ENCODE peak calls at places on chromosomes 7 and 10, in five cellular contexts. V, O, Z, Q and G are unnamed samples.

GRCh38 chr7:151265351-151265931 is 16.9 kb upstream of the SMARCD3 start:
- DNase-seq in V (no peak), O (no peak), Q (no peak), Z (no peak), G (no peak)

GRCh38 chr7:3560495-3560894 is 259.4 kb downstream of the SDK1 start:
- DNase-seq in O (no peak), Z (no peak), Q (no peak), V (no peak), G (no peak)

GRCh38 chr7:142642316-142642715 is 107.0 kb upstream of the PRSS1 start:
- DNase-seq in V (no peak), Z (no peak), O (no peak), Q (no peak), G (no peak)

GRCh38 chr10:131656009-131656408 is 244.8 kb upstream of the PPP2R2D start:
- DNase-seq in V (no peak), Z (no peak), O (no peak), Q (no peak), G (no peak)

GRCh38 chr7:146647444-146647843 is 530.8 kb downstream of the CNTNAP2 start:
- DNase-seq in V (no peak), Q (no peak), Z (no peak), O (no peak), G (no peak)

GRCh38 chr10:128843972-128844371 is 623.1 kb upstream of the MGMT start:
- DNase-seq in Z (no peak), O (no peak), V (no peak), Q (no peak), G (no peak)

GRCh38 chr10:84607523-84607922 is 279.1 kb downstream of the CCSER2 start:
- DNase-seq in V (no peak), Z (no peak), Q (no peak), O (no peak), G (no peak)

GRCh38 chr10:72375585-72375984 is 20.9 kb upstream of the DNAJB12 start:
- DNase-seq in O (peak), Z (peak), Q (no peak), V (no peak), G (peak)

GRCh38 chr7:23715099-23715498 is 5.1 kb downstream of the STK31 start:
- DNase-seq in Z (no peak), O (no peak), Q (no peak), V (no peak), G (no peak)

GRCh38 chr7:36677769-36678435 is 46.4 kb downstream of the AOAH start:
- DNase-seq in V (no peak), Z (no peak), O (no peak), Q (no peak), G (no peak)

GRCh38 chr10:131691481-131692090 is 209.2 kb upstream of the PPP2R2D start:
- DNase-seq in V (no peak), O (no peak), Q (no peak), Z (no peak), G (no peak)

GRCh38 chr10:29295813-29296212 is 6.9 kb downstream of the LYZL1 start:
- DNase-seq in Z (no peak), O (no peak), Q (no peak), V (no peak), G (no peak)

GRCh38 chr10:70693619-70694286 is 21.4 kb downstream of the ADAMTS14 start:
- DNase-seq in V (peak), O (no peak), Q (no peak), Z (peak), G (no peak)

GRCh38 chr10:46549171-46550075 is 7.0 kb downstream of the GPRIN2 start:
- DNase-seq in Q (no peak), Z (no peak), V (peak), O (no peak), G (no peak)

GRCh38 chr10:24642921-24643678 is 80.6 kb downstream of the ARHGAP21 start:
- DNase-seq in O (peak), Z (peak), V (peak), Q (peak), G (peak)

GRCh38 chr10:28768227-28768626 is 90.9 kb downstream of the BAMBI start:
- DNase-seq in Q (no peak), V (no peak), O (no peak), Z (no peak), G (no peak)

GRCh38 chr7:130009848-130010688 is 41.1 kb downstream of the ZC3HC1 start:
- DNase-seq in Q (peak), O (peak), Z (peak), V (peak), G (peak)

GRCh38 chr10:132551093-132551807 is 13.7 kb downstream of the INPP5A start:
- DNase-seq in Z (no peak), V (peak), Q (no peak), O (no peak), G (no peak)

GRCh38 chr7:41374150-41374848 is 328.6 kb downstream of the INHBA start:
- DNase-seq in O (no peak), V (no peak), Z (no peak), Q (no peak), G (no peak)

GRCh38 chr7:137544450-137545058 is 201.0 kb upstream of the PTN start:
- DNase-seq in Q (no peak), V (peak), Z (no peak), O (no peak), G (no peak)

GRCh38 chr10:116001976-116002375 is 271.0 kb downstream of the GFRA1 start:
- DNase-seq in V (no peak), Q (no peak), O (no peak), Z (no peak), G (no peak)

GRCh38 chr7:120444650-120445049 is 171.7 kb downstream of the KCND2 start:
- DNase-seq in Q (no peak), V (no peak), O (no peak), Z (no peak), G (no peak)

GRCh38 chr7:103573479-103574058 is 127.6 kb upstream of the SLC26A5 start:
- DNase-seq in Q (no peak), V (peak), Z (peak), O (peak), G (peak)

GRCh38 chr7:4277936-4278335 is 404.2 kb upstream of the FOXK1 start:
- DNase-seq in Q (no peak), V (no peak), Z (no peak), O (no peak), G (no peak)

GRCh38 chr10:102313221-102313896 is 68.0 kb downstream of the GBF1 start:
- DNase-seq in V (no peak), O (no peak), Z (no peak), Q (no peak), G (no peak)

GRCh38 chr10:132743925-132744490 is 41.9 kb downstream of the NKX6-2 start:
- DNase-seq in O (no peak), Q (no peak), V (no peak), Z (no peak), G (no peak)

GRCh38 chr7:16293669-16294425 is 127.5 kb downstream of the CRPPA start:
- DNase-seq in Q (no peak), V (no peak), Z (no peak), O (no peak), G (no peak)

GRCh38 chr7:12518920-12519681 is 51.4 kb upstream of the SCIN start:
- DNase-seq in V (peak), Z (peak), O (peak), Q (no peak), G (peak)

GRCh38 chr10:12041766-12042408 is 722 bp downstream of the UPF2 start:
- DNase-seq in Z (no peak), O (peak), Q (no peak), V (no peak), G (peak)

GRCh38 chr7:46494026-46494425 is 573.0 kb upstream of the IGFBP3 start:
- DNase-seq in V (no peak), O (no peak), Q (no peak), Z (no peak), G (no peak)

GRCh38 chr7:132933076-132933466 is 148.8 kb downstream of the CHCHD3 start:
- DNase-seq in Z (no peak), Q (no peak), O (no peak), V (no peak), G (no peak)

GRCh38 chr10:129968020-129968861 is 4.2 kb upstream of the EBF3 start:
- DNase-seq in Z (no peak), O (no peak), Q (no peak), V (peak), G (no peak)

GRCh38 chr10:129967579-129968019 is 3.5 kb upstream of the EBF3 start:
- DNase-seq in Q (no peak), O (no peak), Z (no peak), V (peak), G (no peak)

GRCh38 chr10:129965940-129966339 is 1.9 kb upstream of the EBF3 start:
- DNase-seq in Z (no peak), O (no peak), Q (no peak), V (no peak), G (no peak)

GRCh38 chr10:129966370-129966769 is 2.3 kb upstream of the EBF3 start:
- DNase-seq in Q (no peak), V (no peak), Z (no peak), O (no peak), G (no peak)

DNA sequence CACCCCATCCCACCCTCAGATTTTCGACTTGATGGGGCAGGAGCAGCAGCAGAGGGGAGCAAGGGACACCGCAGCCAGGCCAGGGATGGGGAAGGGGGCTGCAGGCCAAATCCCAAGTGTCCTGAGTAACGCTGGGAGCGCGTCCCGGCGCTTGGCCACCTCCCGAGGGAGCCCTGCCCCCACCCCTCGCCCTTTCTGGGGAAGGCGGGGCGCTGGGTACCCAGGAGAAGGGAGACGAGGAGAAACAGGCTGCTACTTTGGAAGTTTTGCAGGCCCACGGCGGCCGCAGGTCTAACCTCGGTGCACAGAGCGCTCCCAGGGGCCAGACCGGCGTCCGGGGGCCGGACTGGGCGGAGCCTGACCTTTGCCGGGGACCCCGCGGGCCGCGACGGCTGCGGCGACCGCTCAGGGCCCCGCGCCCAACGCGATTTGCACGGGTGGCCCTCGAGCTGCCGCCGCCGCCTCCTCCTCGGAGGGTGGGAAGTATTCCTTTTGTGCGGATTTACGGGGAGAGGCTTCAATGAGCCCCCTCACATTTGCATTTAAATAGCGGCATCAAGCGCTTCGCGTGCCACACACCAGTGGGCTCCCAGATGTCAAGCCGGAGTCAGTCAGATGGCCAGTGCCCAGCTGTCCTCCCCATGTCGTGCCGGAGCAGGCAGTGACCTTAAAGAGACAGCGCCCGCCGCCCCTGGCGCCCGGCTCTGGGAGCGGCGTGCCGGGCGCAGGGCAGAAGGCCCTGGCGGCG is 2.9 kb upstream of the EBF3 start:
- DNase-seq in Z (no peak), O (no peak), Q (no peak), V (no peak), G (no peak)
- TF ChIP-seq REST in Z (no peak), O (no peak), Q (no peak), V (no peak), G (no peak)

DNA sequence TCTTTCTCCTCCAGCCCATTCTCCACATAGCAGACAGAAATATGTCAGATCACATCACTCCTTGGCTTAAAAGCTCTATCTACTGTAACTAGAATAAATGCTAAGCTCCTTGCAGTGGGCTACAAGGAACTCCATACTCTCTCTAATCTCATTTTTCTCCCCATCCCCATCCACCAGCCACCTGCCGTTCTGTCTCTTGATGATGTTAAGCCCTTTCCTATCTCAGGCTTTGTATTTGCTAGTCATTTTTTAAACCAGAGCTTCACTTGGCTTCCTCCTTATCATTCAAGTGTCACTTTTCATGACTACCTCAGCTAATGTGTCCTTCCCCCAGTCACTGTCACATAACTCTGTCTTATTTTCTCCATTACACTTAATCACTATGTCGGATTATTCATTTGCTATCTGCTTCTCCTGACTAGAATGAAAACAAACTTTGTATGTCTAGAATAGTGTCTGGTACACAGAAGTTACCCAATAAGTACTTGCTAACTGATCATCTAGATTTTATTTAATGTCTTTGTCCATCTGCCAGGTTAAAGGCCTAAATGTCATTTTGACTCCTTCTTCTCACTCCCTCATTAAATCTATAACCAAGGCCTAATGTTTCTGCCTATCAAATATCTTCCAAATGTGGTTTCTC is 87.2 kb upstream of the RPA3 start:
- DNase-seq in O (no peak), V (no peak), Q (no peak), Z (no peak), G (no peak)
- H3K4me3 ChIP-seq in O (no peak), V (no peak), Q (no peak), Z (no peak), G (no peak)

GRCh38 chr7:50628469-50629084 is 63.4 kb upstream of the DDC start:
- DNase-seq in Z (no peak), O (peak), V (no peak), Q (no peak), G (no peak)

GRCh38 chr7:50629238-50629901 is 64.2 kb upstream of the DDC start:
- DNase-seq in Q (no peak), Z (no peak), V (no peak), O (no peak), G (no peak)

GRCh38 chr7:50626286-50626685 is 61.1 kb upstream of the DDC start:
- DNase-seq in Q (no peak), V (no peak), O (no peak), Z (no peak), G (no peak)

GRCh38 chr7:50626971-50627370 is 61.8 kb upstream of the DDC start:
- DNase-seq in Z (no peak), O (no peak), V (no peak), Q (no peak), G (no peak)

GRCh38 chr7:50627824-50628361 is 62.7 kb upstream of the DDC start:
- DNase-seq in Z (no peak), Q (no peak), O (no peak), V (peak), G (no peak)
- TF ChIP-seq RFX5 in Z (no peak), Q (no peak), O (no peak), V (no peak), G (no peak)

DNA sequence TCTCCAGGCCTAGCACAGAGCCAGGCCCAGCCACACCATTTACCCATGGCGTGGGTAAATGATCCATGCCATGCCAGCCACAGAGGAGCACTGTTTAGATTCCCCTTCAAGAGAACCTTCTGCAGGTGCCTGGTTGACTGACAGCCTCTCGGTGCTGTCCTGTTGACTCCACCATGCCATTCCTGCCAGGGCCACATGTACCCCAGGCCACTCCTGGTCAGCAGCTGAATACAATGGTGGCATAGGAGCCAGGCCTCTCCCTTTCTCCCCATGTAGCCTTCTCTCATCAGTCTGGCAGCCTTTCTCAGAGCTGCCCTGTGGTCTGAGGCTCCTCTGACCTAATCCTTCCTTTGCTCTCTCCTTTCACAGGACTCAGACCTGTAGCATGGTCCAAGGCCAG is 39.2 kb upstream of the GPAM start:
- DNase-seq in O (no peak), Z (no peak), V (no peak), Q (no peak), G (no peak)
- TF ChIP-seq REST in O (no peak), Z (no peak), V (no peak), Q (no peak), G (no peak)

GRCh38 chr10:113386005-113386404 is 166.8 kb upstream of the HABP2 start:
- DNase-seq in O (peak), V (no peak), Q (no peak), Z (no peak), G (peak)

GRCh38 chr10:113382691-113383090 is 170.2 kb upstream of the HABP2 start:
- DNase-seq in Q (no peak), V (no peak), Z (no peak), O (no peak), G (no peak)

GRCh38 chr10:113385021-113385975 is 167.6 kb upstream of the HABP2 start:
- DNase-seq in V (peak), O (peak), Z (peak), Q (no peak), G (peak)

GRCh38 chr10:113384181-113384580 is 168.7 kb upstream of the HABP2 start:
- DNase-seq in V (no peak), Z (no peak), O (no peak), Q (no peak), G (no peak)

DNA sequence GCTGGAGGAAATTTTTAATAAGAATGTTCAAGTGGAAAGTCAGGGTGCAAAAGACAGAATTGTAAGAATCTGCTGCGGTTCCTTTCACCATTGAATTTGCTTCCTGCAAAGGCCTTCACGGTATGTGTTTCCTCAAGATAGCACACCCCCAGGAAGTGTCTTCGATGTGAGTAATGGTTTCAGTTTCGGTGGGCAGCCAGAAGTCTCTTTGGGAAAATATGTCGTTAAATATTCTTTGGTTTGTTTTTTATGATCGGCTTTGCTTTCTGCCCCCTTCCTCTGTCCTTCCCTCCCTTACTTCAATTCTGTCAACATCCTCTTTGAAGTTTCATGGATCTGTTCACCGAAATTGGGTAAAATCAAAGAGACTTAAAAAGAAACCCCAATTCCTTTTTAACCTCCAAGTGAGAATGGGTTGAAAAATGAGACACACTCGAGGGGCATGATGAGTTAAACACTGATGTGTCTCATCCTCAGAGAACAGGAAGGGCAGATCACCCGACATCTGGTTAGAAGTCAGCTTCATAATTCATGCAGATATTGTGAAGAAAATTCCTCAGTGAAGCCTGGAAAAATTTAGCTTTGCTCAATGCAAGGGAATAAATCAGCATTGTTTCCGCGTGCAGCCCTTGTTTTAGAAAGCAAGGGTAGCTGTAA is 170.8 kb upstream of the HABP2 start:
- DNase-seq in Z (no peak), V (no peak), O (no peak), Q (no peak), G (no peak)
- H3K4me3 ChIP-seq in Z (no peak), V (no peak), O (no peak), Q (no peak), G (no peak)

DNA sequence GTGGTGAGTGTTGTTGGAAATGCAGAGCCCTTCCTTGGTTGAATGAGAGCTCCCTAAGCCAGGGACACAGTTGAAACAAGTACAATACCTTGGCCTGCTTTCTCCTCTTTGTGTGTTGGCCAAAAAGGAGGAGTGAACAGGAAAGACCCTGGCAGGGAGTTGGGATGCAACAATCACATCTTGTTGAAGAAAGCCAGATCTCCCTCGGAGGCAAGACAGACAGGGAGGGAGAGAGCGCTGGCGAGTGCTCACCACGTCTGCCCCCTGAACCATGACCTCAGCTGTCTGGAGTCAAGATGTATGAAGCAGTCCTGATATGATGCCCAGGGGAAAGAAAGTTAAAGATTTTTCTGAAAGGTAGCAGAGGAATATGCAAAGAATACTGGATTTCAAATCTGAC is 66.8 kb downstream of the ADAM12 start:
- DNase-seq in V (peak), Q (no peak), O (no peak), Z (no peak), G (no peak)
- TF ChIP-seq RFX5 in V (no peak), Q (no peak), O (no peak), Z (no peak), G (no peak)